ENCODE peak calls at places on chromosomes 1 and 21, in ten cellular contexts. C is brain microvascular endothelial cell, R is iPS DF 6.9, L is fibroblast of lung, F is foreskin keratinocyte, G is HCT116, V is neural progenitor cell, W is HepG2, M is PC-3, E is trophoblast cell. A is an unnamed sample.

GRCh38 chr1:43936470-43937151 is 3.0 kb downstream of the ARTN start:
- DNase-seq in C (no peak), R (no peak), L (peak), F (no peak), G (no peak), V (peak), W (peak), M (peak), E (peak), A (no peak)

GRCh38 chr21:45152265-45152746 is 77.9 kb downstream of the ADARB1 start:
- DNase-seq in C (peak), R (no peak), L (peak), F (no peak), G (no peak), V (peak), W (no peak), M (no peak), E (peak), A (no peak)

GRCh38 chr21:38240121-38240520 is 16.7 kb upstream of the KCNJ15 start:
- DNase-seq in C (no peak), R (no peak), L (no peak), F (no peak), G (no peak), V (no peak), W (no peak), M (no peak), E (no peak), A (no peak)

GRCh38 chr1:244171241-244171985 is 120.3 kb downstream of the ZBTB18 start:
- DNase-seq in C (no peak), R (no peak), L (no peak), F (no peak), G (no peak), V (no peak), W (no peak), M (no peak), E (no peak), A (no peak)

GRCh38 chr1:23924601-23925000 is 11.4 kb upstream of the CNR2 start:
- DNase-seq in C (no peak), R (no peak), L (no peak), F (no peak), G (no peak), V (no peak), W (no peak), M (no peak), E (no peak), A (no peak)

GRCh38 chr1:225447649-225448048 is 19.8 kb upstream of the LBR start:
- DNase-seq in C (no peak), R (no peak), L (peak), F (no peak), G (no peak), V (no peak), W (no peak), M (no peak), E (no peak), A (no peak)

GRCh38 chr1:234656981-234657651 is 47.1 kb upstream of the IRF2BP2 start:
- DNase-seq in C (peak), R (no peak), L (peak), F (peak), G (peak), V (no peak), W (peak), M (peak), E (peak), A (peak)

GRCh38 chr1:214549604-214550338 is 1.6 kb downstream of the PTPN14 start:
- DNase-seq in C (peak), R (no peak), L (peak), F (no peak), G (no peak), V (peak), W (no peak), M (peak), E (peak), A (no peak)

GRCh38 chr21:21163904-21164303 is 165.7 kb downstream of the NCAM2 start:
- DNase-seq in C (peak), R (peak), L (peak), F (no peak), G (peak), V (peak), W (peak), M (peak), E (peak), A (no peak)

GRCh38 chr1:8702121-8702520 is 115.3 kb downstream of the RERE start:
- DNase-seq in C (peak), R (no peak), L (no peak), F (no peak), G (no peak), V (peak), W (peak), M (peak), E (peak), A (peak)

GRCh38 chr1:165695011-165695410 is 3.4 kb downstream of the ALDH9A1 start:
- DNase-seq in C (no peak), R (no peak), L (no peak), F (no peak), G (no peak), V (no peak), W (no peak), M (no peak), E (no peak), A (no peak)

GRCh38 chr1:172980456-172980855 is 70.3 kb downstream of the TNFSF18 start:
- DNase-seq in C (peak), R (no peak), L (peak), F (no peak), G (no peak), V (no peak), W (peak), M (peak), E (no peak), A (no peak)

GRCh38 chr21:40335689-40336088 is 468.5 kb downstream of the PCP4 start:
- DNase-seq in C (no peak), R (no peak), L (no peak), F (no peak), G (no peak), V (no peak), W (no peak), M (no peak), E (no peak), A (no peak)

GRCh38 chr1:160981584-160982411 is 27.2 kb upstream of the ITLN2 start:
- DNase-seq in C (no peak), R (no peak), L (no peak), F (no peak), G (no peak), V (peak), W (no peak), M (no peak), E (no peak), A (no peak)

GRCh38 chr1:1273535-1274298 is at the start of gene UBE2J2:
- DNase-seq in C (peak), R (no peak), L (peak), F (no peak), G (peak), V (peak), W (peak), M (peak), E (peak), A (no peak)
- H3K27ac ChIP-seq in C (peak), R (no peak), L (peak), F (peak), G (peak), V (peak), W (peak), M (peak), E (peak), A (peak)

GRCh38 chr1:18336811-18337210 is 143.9 kb upstream of the KLHDC7A start:
- DNase-seq in C (no peak), R (no peak), L (no peak), F (no peak), G (no peak), V (no peak), W (no peak), M (no peak), E (no peak), A (no peak)
- H3K27ac ChIP-seq in C (no peak), R (no peak), L (no peak), F (no peak), G (no peak), V (no peak), W (no peak), M (no peak), E (no peak), A (no peak)

GRCh38 chr1:71228236-71228635 is 147.4 kb upstream of the ZRANB2 start:
- DNase-seq in C (no peak), R (no peak), L (no peak), F (no peak), G (no peak), V (no peak), W (no peak), M (no peak), E (no peak), A (no peak)

GRCh38 chr1:71232166-71232763 is 151.4 kb upstream of the ZRANB2 start:
- DNase-seq in C (no peak), R (no peak), L (no peak), F (no peak), G (no peak), V (no peak), W (no peak), M (no peak), E (no peak), A (no peak)

GRCh38 chr1:71224958-71225357 is 144.1 kb upstream of the ZRANB2 start:
- DNase-seq in C (no peak), R (no peak), L (no peak), F (no peak), G (no peak), V (no peak), W (no peak), M (no peak), E (no peak), A (no peak)

GRCh38 chr1:71231751-71232150 is 150.9 kb upstream of the ZRANB2 start:
- DNase-seq in C (no peak), R (no peak), L (peak), F (no peak), G (no peak), V (no peak), W (no peak), M (no peak), E (no peak), A (peak)

GRCh38 chr1:71228727-71229371 is 148.0 kb upstream of the ZRANB2 start:
- DNase-seq in C (no peak), R (no peak), L (no peak), F (no peak), G (no peak), V (peak), W (no peak), M (no peak), E (no peak), A (no peak)
- H3K27ac ChIP-seq in C (no peak), R (no peak), L (no peak), F (no peak), G (no peak), V (no peak), W (no peak), M (no peak), E (no peak), A (no peak)

GRCh38 chr1:209715314-209715713 is 10.7 kb downstream of the HSD11B1 start:
- DNase-seq in C (no peak), R (no peak), L (no peak), F (no peak), G (no peak), V (no peak), W (no peak), M (peak), E (peak), A (no peak)

GRCh38 chr1:209710098-209710497 is 5.5 kb downstream of the HSD11B1 start:
- DNase-seq in C (no peak), R (no peak), L (no peak), F (no peak), G (no peak), V (no peak), W (no peak), M (no peak), E (no peak), A (no peak)

GRCh38 chr1:209710837-209711236 is 6.2 kb downstream of the HSD11B1 start:
- DNase-seq in C (no peak), R (no peak), L (no peak), F (no peak), G (no peak), V (no peak), W (no peak), M (peak), E (peak), A (no peak)

GRCh38 chr1:209717818-209718217 is 13.2 kb downstream of the HSD11B1 start:
- DNase-seq in C (no peak), R (no peak), L (no peak), F (no peak), G (no peak), V (no peak), W (no peak), M (no peak), E (no peak), A (no peak)

DNA sequence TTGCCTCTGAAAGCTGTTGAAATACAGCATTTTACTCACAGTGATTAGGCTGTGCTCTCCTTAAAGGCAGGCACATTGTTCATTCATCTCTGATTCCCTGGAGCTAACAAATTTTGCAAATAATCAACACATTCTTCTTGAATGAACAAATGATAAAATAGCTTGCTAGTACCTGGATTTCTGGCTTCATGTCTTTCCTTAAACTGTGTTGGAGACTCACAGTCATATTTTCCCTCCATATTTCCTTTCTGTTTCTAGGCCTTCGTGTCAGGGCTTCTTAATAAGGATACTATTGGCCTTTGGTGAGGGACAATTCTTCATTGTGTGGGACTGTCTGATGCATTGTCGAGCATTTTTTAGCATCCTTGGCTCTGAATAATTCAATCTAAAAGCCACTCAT is 9.7 kb downstream of the HSD11B1 start:
- DNase-seq in C (no peak), R (no peak), L (no peak), F (no peak), G (no peak), V (no peak), W (no peak), M (no peak), E (no peak), A (no peak)
- H3K27ac ChIP-seq in C (no peak), R (no peak), L (no peak), F (no peak), G (no peak), V (no peak), W (no peak), M (no peak), E (no peak), A (no peak)

DNA sequence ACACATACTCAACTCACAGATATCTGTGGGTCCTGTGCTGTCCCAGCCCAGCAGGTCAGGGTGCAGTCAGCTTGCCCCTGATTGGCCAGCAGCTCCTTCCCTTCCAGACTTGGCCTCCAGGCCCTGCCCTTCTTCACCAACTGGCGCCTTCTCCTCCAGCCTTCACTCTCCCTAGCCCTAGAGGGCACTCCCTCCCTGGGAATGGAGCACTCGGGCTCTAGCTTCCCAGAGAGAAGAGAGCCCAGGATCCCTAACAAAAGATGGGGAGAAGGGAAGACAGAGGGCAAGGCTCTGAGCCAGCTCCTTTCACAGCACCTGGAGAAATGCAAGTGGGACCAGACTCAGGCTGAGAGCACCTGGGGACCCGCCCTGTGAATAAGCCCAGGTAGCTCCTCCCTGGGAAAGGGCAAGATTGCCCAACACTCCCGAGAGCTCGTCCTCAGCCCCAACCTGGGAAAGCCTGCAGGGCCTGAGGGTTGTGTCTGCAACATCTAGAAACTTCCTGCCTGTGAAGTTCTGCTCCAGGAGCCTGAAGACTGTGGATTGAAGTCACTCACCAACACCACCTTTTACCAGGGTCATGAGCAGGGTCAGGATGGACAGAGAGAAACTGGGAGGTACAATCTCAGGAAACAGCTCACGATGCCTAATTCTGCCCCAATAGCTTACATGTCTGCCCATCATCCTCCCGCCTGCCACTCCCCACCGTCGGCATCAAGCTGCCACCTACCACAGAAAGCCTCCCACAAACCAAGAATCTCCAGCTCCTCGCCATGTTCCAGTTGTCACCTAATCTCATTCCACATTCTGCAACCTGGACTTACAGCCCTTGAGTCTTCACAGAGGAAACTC is at the start of gene PGLYRP4:
- DNase-seq in C (no peak), R (peak), L (no peak), F (no peak), G (peak), V (no peak), W (no peak), M (peak), E (peak), A (no peak)
- H3K27ac ChIP-seq in C (no peak), R (no peak), L (no peak), F (peak), G (no peak), V (no peak), W (no peak), M (no peak), E (no peak), A (no peak)